ENCODE peak calls at places on chromosomes 6 and 20, in seven cellular contexts. X, F, E, K, G, L and M are unnamed samples.
A peak's percentile ranks its signal among the peaks of the same experiment; 100 is the strongest.

GRCh38 chr6:7469696-7470095 is 71.8 kb upstream of the DSP start:
- DNase-seq in K (no peak), E (no peak), X (no peak), L (no peak), F (no peak), G (no peak), M (no peak)

GRCh38 chr20:59772931-59773913 is 160.2 kb downstream of the SYCP2 start:
- DNase-seq in E (no peak), L (no peak), G (no peak), K (no peak), X (no peak), F (no peak), M (no peak)

GRCh38 chr6:35089216-35089934 is 51.8 kb downstream of the TCP11 start:
- DNase-seq in L (no peak), E (no peak), F (no peak), X (no peak), K (no peak), G (peak; percentile 4), M (no peak)

GRCh38 chr6:6886160-6886885 is 221.4 kb upstream of the RREB1 start:
- DNase-seq in K (no peak), G (no peak), E (no peak), X (no peak), F (no peak), L (no peak), M (no peak)

GRCh38 chr20:916125-916799 is at the start of gene ANGPT4:
- DNase-seq in F (no peak), E (no peak), K (no peak), L (no peak), X (no peak), G (peak; percentile 34), M (no peak)

GRCh38 chr6:26594128-26594493 is 2.6 kb upstream of the ABT1 start:
- DNase-seq in X (no peak), G (no peak), E (no peak), F (no peak), K (no peak), L (no peak), M (no peak)

GRCh38 chr20:64145458-64146300 is 18.6 kb upstream of the MYT1 start:
- DNase-seq in L (no peak), X (no peak), E (no peak), K (no peak), G (no peak), F (no peak), M (no peak)

GRCh38 chr6:110484321-110484720 is 7.9 kb upstream of the SLC22A16 start:
- DNase-seq in G (no peak), X (no peak), F (no peak), L (peak; percentile 50), K (peak; percentile 8), E (no peak), M (no peak)

GRCh38 chr6:72649032-72649984 is 27.4 kb downstream of the KCNQ5 start:
- DNase-seq in G (peak; percentile 5), L (peak; percentile 81), E (no peak), K (no peak), X (no peak), F (no peak), M (no peak)

GRCh38 chr6:27605401-27606342 is 132.8 kb upstream of the ZNF184 start:
- DNase-seq in K (peak; percentile 59), E (no peak), L (peak; percentile 86), X (peak; percentile 65), F (no peak), G (peak; percentile 28), M (peak; percentile 66)

GRCh38 chr6:140062042-140063041 is 687.9 kb upstream of the CITED2 start:
- DNase-seq in X (peak; percentile 20), E (peak; percentile 71), K (no peak), F (no peak), G (peak; percentile 54), L (peak; percentile 99), M (peak; percentile 52)

GRCh38 chr6:97774973-97775372 is 492.0 kb upstream of the MMS22L start:
- DNase-seq in X (no peak), E (no peak), F (no peak), L (no peak), K (no peak), G (no peak), M (no peak)

GRCh38 chr6:46184114-46184513 is 13.3 kb upstream of the ENPP5 start:
- DNase-seq in G (peak; percentile 35), F (no peak), E (no peak), L (peak; percentile 64), K (no peak), X (no peak), M (no peak)

GRCh38 chr6:4322846-4323309 is 187.5 kb upstream of the ECI2 start:
- DNase-seq in F (no peak), K (no peak), G (no peak), E (no peak), L (peak; percentile 36), X (no peak), M (no peak)

GRCh38 chr6:160055378-160055777 is 66.2 kb upstream of the SLC22A1 start:
- DNase-seq in G (no peak), X (no peak), F (no peak), E (no peak), K (no peak), L (no peak), M (no peak)

GRCh38 chr20:9966966-9967365 is 67.8 kb upstream of the ANKEF1 start:
- DNase-seq in K (no peak), F (no peak), X (no peak), L (peak; percentile 9), G (peak; percentile 9), E (no peak), M (no peak)

GRCh38 chr6:81735756-81736380 is 16.6 kb downstream of the TENT5A start:
- DNase-seq in L (peak; percentile 69), E (no peak), F (no peak), G (no peak), K (no peak), X (no peak), M (no peak)

GRCh38 chr6:12350644-12351173 is 60.5 kb downstream of the EDN1 start:
- DNase-seq in K (no peak), E (no peak), X (no peak), F (no peak), G (no peak), L (no peak), M (no peak)

GRCh38 chr6:111210074-111210729 is 122.9 kb downstream of the SLC16A10 start:
- DNase-seq in K (peak; percentile 61), F (no peak), G (peak; percentile 48), E (no peak), L (peak; percentile 66), X (peak; percentile 33), M (peak; percentile 13)

GRCh38 chr6:108565091-108565766 is 4.5 kb downstream of the FOXO3 start:
- DNase-seq in E (no peak), X (no peak), K (no peak), L (peak; percentile 36), F (no peak), G (no peak), M (no peak)

GRCh38 chr6:31112478-31112877 is at the start of gene C6orf15:
- DNase-seq in F (no peak), G (no peak), K (no peak), X (no peak), L (no peak), E (no peak), M (no peak)

GRCh38 chr6:27091661-27092315 is 155.7 kb upstream of the PRSS16 start:
- DNase-seq in F (no peak), G (peak; percentile 71), K (no peak), E (no peak), L (peak; percentile 97), X (peak; percentile 21), M (peak; percentile 85)

GRCh38 chr6:37891072-37891471 is 71.5 kb downstream of the ZFAND3 start:
- DNase-seq in E (no peak), F (no peak), L (no peak), X (no peak), G (no peak), K (no peak), M (no peak)

GRCh38 chr6:15515226-15515625 is 147.6 kb downstream of the DTNBP1 start:
- DNase-seq in X (no peak), L (no peak), G (no peak), K (no peak), E (no peak), F (no peak), M (no peak)

GRCh38 chr20:57834306-57834863 is 124.6 kb upstream of the PMEPA1 start:
- DNase-seq in G (no peak), F (no peak), E (no peak), L (no peak), K (no peak), X (no peak), M (no peak)

GRCh38 chr6:12009180-12009748 is 2.8 kb upstream of the HIVEP1 start:
- DNase-seq in K (no peak), L (no peak), G (no peak), E (no peak), X (no peak), F (no peak), M (no peak)

GRCh38 chr6:165117121-165117520 is 192.3 kb downstream of the C6orf118 start:
- DNase-seq in E (no peak), X (no peak), L (no peak), G (no peak), F (no peak), K (no peak), M (no peak)

GRCh38 chr6:452301-453067 is 60.9 kb downstream of the IRF4 start:
- DNase-seq in X (no peak), F (no peak), E (peak; percentile 30), K (no peak), G (no peak), L (no peak), M (no peak)

GRCh38 chr6:107689190-107689589 is 134.9 kb downstream of the SCML4 start:
- DNase-seq in G (no peak), E (no peak), X (no peak), F (no peak), L (no peak), K (no peak), M (no peak)

GRCh38 chr6:156827382-156827781 is 50.2 kb downstream of the ARID1B start:
- DNase-seq in E (no peak), F (no peak), L (no peak), G (no peak), X (no peak), K (no peak), M (no peak)

GRCh38 chr6:8047466-8048292 is 16.5 kb downstream of the BLOC1S5 start:
- DNase-seq in F (no peak), G (no peak), E (no peak), L (peak; percentile 83), K (no peak), X (no peak), M (no peak)

GRCh38 chr20:58818585-58819285 is 32.0 kb downstream of the GNAS-AS1 start:
- DNase-seq in K (peak; percentile 84), L (peak; percentile 85), X (no peak), E (no peak), F (no peak), G (no peak), M (no peak)

GRCh38 chr20:1666802-1667201 is 9.2 kb upstream of the SIRPG start:
- DNase-seq in G (no peak), L (no peak), E (no peak), X (no peak), K (no peak), F (no peak), M (no peak)

GRCh38 chr20:34544109-34544793 is 14.3 kb upstream of the MAP1LC3A start:
- DNase-seq in E (no peak), X (no peak), K (no peak), L (no peak), G (no peak), F (no peak), M (no peak)

GRCh38 chr6:165662671-165663282 is at the start of gene PDE10A:
- DNase-seq in E (peak; percentile 85), K (no peak), X (no peak), F (no peak), L (peak; percentile 24), G (peak; percentile 93), M (no peak)

GRCh38 chr6:152085533-152085932 is 278.1 kb downstream of the ESR1 start:
- DNase-seq in F (no peak), G (no peak), L (no peak), X (no peak), K (no peak), E (no peak), M (no peak)